ENCODE peak calls at places on chromosomes 3 and 15, in eight cellular contexts. B is HL-60; Q is pancreas; J is AG04450; I is aorta; F is tibial nerve; E is naive thymus-derived CD4-positive, alpha-beta T cell; G is lower lobe of right lung. L is an unnamed sample. For H3K27me3, the result is how much of the 10 kb centered on the place peaks cover.

GRCh38 chr15:31758126-31758525 is 272.2 kb upstream of the CHRNA7 start:
- DNase-seq in B (no peak), Q (peak), J (no peak), I (peak), F (peak), E (no peak), G (peak), L (no peak)

GRCh38 chr3:126213376-126214044 is 33.1 kb upstream of the ALDH1L1 start:
- DNase-seq in B (no peak), Q (no peak), J (no peak), I (no peak), F (no peak), E (no peak), G (no peak), L (no peak)

GRCh38 chr15:74311734-74312444 is 55.6 kb downstream of the CYP11A1 start:
- DNase-seq in B (no peak), Q (no peak), J (no peak), I (no peak), F (no peak), E (no peak), G (no peak), L (no peak)

GRCh38 chr15:58241872-58242271 is 103.7 kb downstream of the AQP9 start:
- DNase-seq in B (no peak), Q (no peak), J (no peak), I (no peak), F (no peak), E (no peak), G (no peak), L (no peak)

GRCh38 chr3:196207159-196207832 is 3.9 kb downstream of the ZDHHC19 start:
- DNase-seq in B (no peak), Q (no peak), J (no peak), I (no peak), F (no peak), E (peak), G (peak), L (no peak)

GRCh38 chr15:40307421-40308165 is at the start of gene PLCB2:
- DNase-seq in B (peak), Q (peak), J (no peak), I (peak), F (no peak), E (peak), G (peak), L (no peak)

GRCh38 chr15:87722941-87723691 is 533.4 kb downstream of the NTRK3 start:
- DNase-seq in B (no peak), Q (no peak), J (no peak), I (no peak), F (no peak), E (no peak), G (no peak), L (no peak)

GRCh38 chr3:134617608-134618472 is 33.0 kb downstream of the KY start:
- DNase-seq in B (no peak), Q (peak), J (no peak), I (no peak), F (no peak), E (no peak), G (no peak), L (no peak)

GRCh38 chr3:172040976-172041963 is 1.9 kb downstream of the FNDC3B start:
- DNase-seq in B (no peak), Q (no peak), J (no peak), I (no peak), F (no peak), E (no peak), G (no peak), L (no peak)

GRCh38 chr3:119731545-119732343 is 28.9 kb downstream of the CFAP91 start:
- DNase-seq in B (no peak), Q (no peak), J (no peak), I (no peak), F (no peak), E (no peak), G (no peak), L (no peak)

GRCh38 chr3:50090985-50091384 is 2.3 kb downstream of the RBM5 start:
- DNase-seq in B (no peak), Q (no peak), J (no peak), I (no peak), F (no peak), E (no peak), G (no peak), L (no peak)

GRCh38 chr3:99639579-99639978 is 1.2 kb downstream of the COL8A1 start:
- DNase-seq in B (no peak), Q (no peak), J (no peak), I (no peak), F (no peak), E (no peak), G (no peak), L (no peak)
- H3K27me3 ChIP-seq in B (under half), Q (under half), J (under half), I (under half), F (under half), E (under half), G (under half), L (half or more)

DNA sequence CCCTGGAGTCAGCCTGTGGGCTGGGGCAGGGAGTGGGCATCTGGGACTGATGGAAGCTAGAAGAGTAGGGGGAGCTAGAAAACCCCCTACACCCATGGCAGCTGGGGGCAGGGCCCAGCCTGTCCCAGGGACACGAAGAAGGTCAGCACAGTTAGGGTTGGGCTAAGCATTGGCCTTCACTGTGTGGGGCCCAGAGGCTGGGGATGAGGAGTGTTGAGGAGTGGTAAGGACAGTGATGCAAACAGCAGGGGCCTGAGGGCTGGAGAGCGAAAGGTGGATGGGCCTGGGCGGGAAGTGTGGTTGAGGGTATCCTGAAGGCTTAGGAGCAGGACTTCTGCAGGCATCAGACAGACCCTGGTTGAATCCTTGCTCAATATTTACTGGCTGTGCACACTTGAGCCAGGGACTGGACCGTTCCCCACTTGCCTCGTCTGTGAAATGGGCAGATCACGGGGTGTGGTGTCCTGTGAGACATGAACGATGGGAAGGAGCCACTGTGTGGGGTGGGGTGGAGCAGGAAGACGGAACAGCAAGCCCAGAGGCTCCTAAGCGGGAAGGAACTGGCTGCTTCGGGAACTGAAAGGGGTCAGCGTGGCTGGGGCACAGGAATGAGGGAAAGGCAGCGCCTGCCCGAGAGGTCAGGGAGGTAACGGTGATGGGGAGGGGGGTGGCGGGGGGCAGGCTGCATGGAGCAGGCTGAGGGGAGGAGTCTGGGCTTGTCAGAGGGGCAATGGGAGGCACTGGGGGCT is 7.3 kb downstream of the PRKCD start:
- DNase-seq in B (peak), Q (no peak), J (no peak), I (peak), F (no peak), E (no peak), G (peak), L (no peak)
- H3K27me3 ChIP-seq in B (under half), Q (under half), J (under half), I (under half), F (under half), E (under half), G (under half), L (under half)

GRCh38 chr15:92393287-92393993 is at the start of gene ST8SIA2:
- DNase-seq in B (no peak), Q (no peak), J (no peak), I (no peak), F (no peak), E (no peak), G (no peak), L (no peak)
- H3K27me3 ChIP-seq in B (under half), Q (under half), J (under half), I (under half), F (under half), E (under half), G (half or more), L (half or more)

DNA sequence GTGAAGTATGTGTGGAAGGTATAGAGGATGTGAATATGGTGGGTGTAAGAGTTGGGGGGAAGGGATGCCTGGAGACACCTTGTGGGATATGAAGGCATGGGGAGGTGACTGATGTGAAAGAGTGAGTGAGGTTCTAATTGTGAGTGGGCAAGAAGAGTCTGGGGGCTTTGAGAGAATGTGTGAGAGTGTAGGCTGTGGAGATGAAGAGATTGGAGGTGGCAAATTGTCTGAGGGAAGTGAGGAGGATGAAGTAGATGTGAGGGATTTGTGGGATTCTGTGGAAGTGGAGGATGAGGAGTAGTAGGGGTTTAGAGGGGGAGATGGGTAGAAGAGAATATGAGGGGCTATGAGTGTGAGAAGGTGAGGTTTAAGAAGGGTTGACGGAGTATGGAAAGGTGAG is 41.6 kb downstream of the ZIC4 start:
- DNase-seq in B (no peak), Q (no peak), J (no peak), I (no peak), F (no peak), E (no peak), G (no peak), L (no peak)
- H3K27me3 ChIP-seq in B (under half), Q (under half), J (half or more), I (under half), F (under half), E (under half), G (half or more), L (under half)

GRCh38 chr3:31010491-31010890 is 116.0 kb upstream of the GADL1 start:
- DNase-seq in B (no peak), Q (no peak), J (no peak), I (no peak), F (no peak), E (no peak), G (no peak), L (no peak)
- H3K27me3 ChIP-seq in B (under half), Q (under half), J (under half), I (under half), F (under half), E (under half), G (under half), L (under half)

GRCh38 chr3:14789640-14790285 is 29.0 kb upstream of the FGD5 start:
- DNase-seq in B (no peak), Q (no peak), J (no peak), I (peak), F (no peak), E (no peak), G (no peak), L (no peak)

GRCh38 chr3:14787630-14788029 is 31.1 kb upstream of the FGD5 start:
- DNase-seq in B (no peak), Q (no peak), J (no peak), I (no peak), F (no peak), E (no peak), G (no peak), L (no peak)

GRCh38 chr3:14789221-14789620 is 29.5 kb upstream of the FGD5 start:
- DNase-seq in B (no peak), Q (no peak), J (no peak), I (peak), F (no peak), E (no peak), G (no peak), L (no peak)

GRCh38 chr3:14786369-14786768 is 32.4 kb upstream of the FGD5 start:
- DNase-seq in B (no peak), Q (no peak), J (no peak), I (no peak), F (no peak), E (no peak), G (no peak), L (no peak)

DNA sequence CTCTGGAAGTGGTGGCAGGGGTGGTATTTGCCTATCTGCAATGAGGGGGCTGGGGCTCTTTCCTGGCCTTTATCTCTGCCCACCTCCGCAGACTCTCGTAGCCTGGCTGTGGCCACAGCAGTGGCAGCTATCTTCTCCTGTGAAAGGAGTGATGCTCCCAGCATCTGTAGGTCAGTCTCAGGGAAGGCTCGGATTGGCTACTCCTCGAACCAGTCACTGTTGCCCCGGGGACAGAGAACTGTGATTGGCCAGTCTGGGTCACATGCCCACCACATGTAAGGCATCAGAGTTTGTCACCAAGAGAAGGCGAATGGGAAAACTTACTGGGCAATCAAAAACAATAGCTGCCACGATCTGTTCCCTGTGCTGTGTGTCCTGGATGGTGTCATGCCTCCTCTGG is 30.1 kb upstream of the FGD5 start:
- DNase-seq in B (no peak), Q (no peak), J (no peak), I (no peak), F (no peak), E (no peak), G (no peak), L (no peak)
- H3K27me3 ChIP-seq in B (under half), Q (under half), J (under half), I (under half), F (under half), E (under half), G (under half), L (under half)

L was measured in Panc1.